ENCODE peak calls at places on chromosomes 12 and 14, in eight cellular contexts. One of them, this sample, is unnamed.

GRCh38 chr14:50363734-50364113 is 33.0 kb downstream of the CDKL1 start:
- DNase-seq in iPS DF 6.9: no peak
- DNase-seq in MM.1S: peak; percentile 67
- DNase-seq in heart right ventricle: no peak
- DNase-seq in tibial nerve: no peak
- DNase-seq in GM23338: no peak
- DNase-seq in small intestine: peak; percentile 56
- DNase-seq in BE2C: no peak
- DNase-seq in this sample: no peak

GRCh38 chr14:75141967-75142366 is 15.1 kb upstream of the NEK9 start:
- DNase-seq in heart right ventricle: no peak
- DNase-seq in tibial nerve: no peak
- DNase-seq in BE2C: peak; percentile 24
- DNase-seq in MM.1S: no peak
- DNase-seq in GM23338: peak; percentile 44
- DNase-seq in iPS DF 6.9: no peak
- DNase-seq in small intestine: no peak
- DNase-seq in this sample: peak; percentile 57

GRCh38 chr14:59107819-59108218 is 80.6 kb upstream of the DAAM1 start:
- DNase-seq in heart right ventricle: no peak
- DNase-seq in BE2C: no peak
- DNase-seq in small intestine: peak; percentile 80
- DNase-seq in MM.1S: peak; percentile 50
- DNase-seq in iPS DF 6.9: no peak
- DNase-seq in GM23338: no peak
- DNase-seq in tibial nerve: no peak
- DNase-seq in this sample: no peak

GRCh38 chr14:46661728-46662127 is 10.1 kb upstream of the RPL10L start:
- DNase-seq in small intestine: no peak
- DNase-seq in BE2C: peak; percentile 32
- DNase-seq in tibial nerve: no peak
- DNase-seq in heart right ventricle: no peak
- DNase-seq in MM.1S: no peak
- DNase-seq in GM23338: peak; percentile 69
- DNase-seq in iPS DF 6.9: peak; percentile 16
- DNase-seq in this sample: peak; percentile 9

GRCh38 chr12:15152864-15153263 is 68.4 kb downstream of the RERG start:
- DNase-seq in tibial nerve: no peak
- DNase-seq in MM.1S: no peak
- DNase-seq in heart right ventricle: no peak
- DNase-seq in GM23338: no peak
- DNase-seq in BE2C: no peak
- DNase-seq in iPS DF 6.9: no peak
- DNase-seq in small intestine: no peak
- DNase-seq in this sample: no peak

GRCh38 chr12:9711664-9712063 is 21.2 kb downstream of the CLECL1 start:
- DNase-seq in tibial nerve: no peak
- DNase-seq in GM23338: peak; percentile 44
- DNase-seq in BE2C: no peak
- DNase-seq in heart right ventricle: no peak
- DNase-seq in iPS DF 6.9: no peak
- DNase-seq in small intestine: no peak
- DNase-seq in MM.1S: no peak
- DNase-seq in this sample: no peak

GRCh38 chr14:62657376-62657775 is 387.9 kb downstream of the KCNH5 start:
- DNase-seq in heart right ventricle: no peak
- DNase-seq in BE2C: no peak
- DNase-seq in tibial nerve: no peak
- DNase-seq in MM.1S: no peak
- DNase-seq in GM23338: peak; percentile 59
- DNase-seq in iPS DF 6.9: no peak
- DNase-seq in small intestine: no peak
- DNase-seq in this sample: no peak

GRCh38 chr14:30521899-30522736 is 36.8 kb upstream of the G2E3 start:
- DNase-seq in heart right ventricle: no peak
- DNase-seq in iPS DF 6.9: no peak
- DNase-seq in GM23338: peak; percentile 76
- DNase-seq in BE2C: no peak
- DNase-seq in tibial nerve: no peak
- DNase-seq in MM.1S: peak; percentile 61
- DNase-seq in small intestine: peak; percentile 45
- DNase-seq in this sample: peak; percentile 9

GRCh38 chr12:113306382-113306781 is 28.5 kb downstream of the SLC8B1 start:
- DNase-seq in BE2C: no peak
- DNase-seq in heart right ventricle: no peak
- DNase-seq in GM23338: no peak
- DNase-seq in small intestine: no peak
- DNase-seq in MM.1S: no peak
- DNase-seq in iPS DF 6.9: no peak
- DNase-seq in tibial nerve: no peak
- DNase-seq in this sample: peak; percentile 56

GRCh38 chr12:108573310-108573709 is 10.9 kb downstream of the ISCU start:
- DNase-seq in iPS DF 6.9: no peak
- DNase-seq in GM23338: no peak
- DNase-seq in heart right ventricle: no peak
- DNase-seq in MM.1S: peak; percentile 69
- DNase-seq in BE2C: no peak
- DNase-seq in small intestine: no peak
- DNase-seq in tibial nerve: no peak
- DNase-seq in this sample: no peak

GRCh38 chr12:124188561-124189405 is 106.1 kb upstream of the RFLNA start:
- DNase-seq in iPS DF 6.9: no peak
- DNase-seq in BE2C: no peak
- DNase-seq in heart right ventricle: no peak
- DNase-seq in tibial nerve: no peak
- DNase-seq in small intestine: peak; percentile 37
- DNase-seq in GM23338: no peak
- DNase-seq in MM.1S: no peak
- DNase-seq in this sample: no peak

GRCh38 chr12:31756977-31757420 is 28.2 kb upstream of the AMN1 start:
- DNase-seq in GM23338: no peak
- DNase-seq in heart right ventricle: no peak
- DNase-seq in MM.1S: no peak
- DNase-seq in BE2C: no peak
- DNase-seq in small intestine: peak; percentile 88
- DNase-seq in iPS DF 6.9: no peak
- DNase-seq in tibial nerve: no peak
- DNase-seq in this sample: no peak

GRCh38 chr12:29253916-29254625 is 105.0 kb downstream of the FAR2 start:
- DNase-seq in heart right ventricle: no peak
- DNase-seq in tibial nerve: no peak
- DNase-seq in BE2C: peak; percentile 33
- DNase-seq in MM.1S: no peak
- DNase-seq in iPS DF 6.9: no peak
- DNase-seq in GM23338: no peak
- DNase-seq in small intestine: no peak
- DNase-seq in this sample: no peak

GRCh38 chr12:77204055-77204454 is 138.7 kb upstream of the E2F7 start:
- DNase-seq in BE2C: no peak
- DNase-seq in GM23338: peak; percentile 62
- DNase-seq in iPS DF 6.9: peak; percentile 31
- DNase-seq in heart right ventricle: no peak
- DNase-seq in small intestine: no peak
- DNase-seq in MM.1S: no peak
- DNase-seq in tibial nerve: no peak
- DNase-seq in this sample: peak; percentile 7

GRCh38 chr12:93229494-93230310 is 148.0 kb upstream of the NUDT4 start:
- DNase-seq in small intestine: no peak
- DNase-seq in GM23338: no peak
- DNase-seq in iPS DF 6.9: no peak
- DNase-seq in heart right ventricle: no peak
- DNase-seq in tibial nerve: no peak
- DNase-seq in BE2C: peak; percentile 55
- DNase-seq in MM.1S: no peak
- DNase-seq in this sample: no peak

GRCh38 chr12:102960766-102961487 is 3.5 kb downstream of the ASCL1 start:
- DNase-seq in small intestine: no peak
- DNase-seq in tibial nerve: no peak
- DNase-seq in iPS DF 6.9: no peak
- DNase-seq in MM.1S: no peak
- DNase-seq in heart right ventricle: no peak
- DNase-seq in BE2C: peak; percentile 50
- DNase-seq in GM23338: no peak
- DNase-seq in this sample: peak; percentile 42

GRCh38 chr14:102029956-102030355 is 56.9 kb downstream of the HSP90AA1 start:
- DNase-seq in iPS DF 6.9: no peak
- DNase-seq in heart right ventricle: no peak
- DNase-seq in small intestine: no peak
- DNase-seq in MM.1S: no peak
- DNase-seq in BE2C: no peak
- DNase-seq in GM23338: no peak
- DNase-seq in tibial nerve: no peak
- DNase-seq in this sample: no peak

GRCh38 chr12:71282020-71282419 is 124.2 kb upstream of the TSPAN8 start:
- DNase-seq in GM23338: peak; percentile 8
- DNase-seq in MM.1S: no peak
- DNase-seq in tibial nerve: no peak
- DNase-seq in iPS DF 6.9: no peak
- DNase-seq in small intestine: no peak
- DNase-seq in BE2C: no peak
- DNase-seq in heart right ventricle: no peak
- DNase-seq in this sample: no peak

GRCh38 chr12:126907900-126908764 is 1358.8 kb upstream of the TMEM132C start:
- DNase-seq in BE2C: no peak
- DNase-seq in GM23338: no peak
- DNase-seq in MM.1S: no peak
- DNase-seq in heart right ventricle: no peak
- DNase-seq in iPS DF 6.9: no peak
- DNase-seq in tibial nerve: no peak
- DNase-seq in small intestine: no peak
- DNase-seq in this sample: no peak

GRCh38 chr14:95364481-95365209 is 44.9 kb upstream of the CLMN start:
- DNase-seq in MM.1S: no peak
- DNase-seq in tibial nerve: no peak
- DNase-seq in iPS DF 6.9: no peak
- DNase-seq in GM23338: no peak
- DNase-seq in small intestine: no peak
- DNase-seq in BE2C: no peak
- DNase-seq in heart right ventricle: no peak
- DNase-seq in this sample: no peak

GRCh38 chr12:104478396-104479140 is 21.8 kb downstream of the CHST11 start:
- DNase-seq in BE2C: no peak
- DNase-seq in MM.1S: peak; percentile 86
- DNase-seq in tibial nerve: no peak
- DNase-seq in small intestine: peak; percentile 63
- DNase-seq in GM23338: no peak
- DNase-seq in iPS DF 6.9: no peak
- DNase-seq in heart right ventricle: no peak
- DNase-seq in this sample: no peak

DNA sequence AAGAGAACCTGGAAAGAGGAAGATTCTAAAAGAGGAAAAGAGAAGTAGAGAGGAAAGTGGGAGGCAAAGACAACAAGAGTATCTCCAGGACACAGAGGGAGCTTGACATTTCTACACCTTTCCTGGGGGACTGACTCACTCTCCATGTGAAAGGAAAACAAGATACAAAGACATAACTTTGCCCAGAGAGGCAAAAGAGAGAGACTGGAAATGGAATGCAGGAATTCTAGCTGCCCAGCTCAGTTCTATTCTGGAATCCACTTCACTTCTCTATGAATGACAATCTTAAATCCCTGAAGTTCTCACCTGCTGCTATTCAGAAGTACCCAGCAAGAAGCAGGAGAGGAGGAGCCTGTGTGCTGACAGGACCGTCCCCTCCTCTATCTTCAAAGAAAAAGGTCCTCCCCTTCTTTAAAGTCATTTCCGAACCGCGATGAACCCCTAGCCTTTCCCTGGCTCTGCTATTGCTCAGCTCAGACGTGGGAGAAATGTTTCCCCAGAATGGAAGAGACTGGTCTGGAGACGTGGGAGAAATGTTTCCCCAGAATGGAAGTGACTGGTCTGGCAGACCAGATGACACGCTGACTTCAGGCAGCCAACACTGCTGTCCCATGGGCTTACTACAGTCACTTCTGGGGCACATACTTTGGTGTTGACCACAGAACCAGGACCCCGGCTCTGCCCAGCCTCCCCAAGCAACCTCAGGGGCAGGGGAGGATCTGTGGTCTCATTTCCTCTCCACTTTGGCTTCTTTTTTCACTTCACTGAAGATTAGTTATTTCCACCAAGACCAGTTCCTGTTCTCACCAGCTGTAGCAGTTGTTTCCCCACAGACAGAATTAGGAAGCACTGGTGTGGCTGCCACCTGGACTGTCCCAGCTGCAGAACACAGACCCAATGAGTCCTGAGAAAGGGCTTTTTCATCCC is 8.3 kb downstream of the FMNL3 start:
- DNase-seq in MM.1S: peak; percentile 61
- DNase-seq in heart right ventricle: peak; percentile 33
- DNase-seq in iPS DF 6.9: peak; percentile 71
- DNase-seq in tibial nerve: no peak
- DNase-seq in GM23338: peak; percentile 96
- DNase-seq in small intestine: peak; percentile 23
- DNase-seq in BE2C: no peak
- DNase-seq in this sample: peak; percentile 65
- H3K4me3 ChIP-seq in MM.1S: peak overlapping the region; percentile 51
- H3K4me3 ChIP-seq in heart right ventricle: peak overlapping the region; percentile 5
- H3K4me3 ChIP-seq in iPS DF 6.9: no peak overlapping the region
- H3K4me3 ChIP-seq in tibial nerve: no peak overlapping the region
- H3K4me3 ChIP-seq in GM23338: peak overlapping the region; percentile 34
- H3K4me3 ChIP-seq in small intestine: no peak overlapping the region
- H3K4me3 ChIP-seq in BE2C: no peak overlapping the region
- H3K4me3 ChIP-seq in this sample: peak overlapping the region; percentile 6

DNA sequence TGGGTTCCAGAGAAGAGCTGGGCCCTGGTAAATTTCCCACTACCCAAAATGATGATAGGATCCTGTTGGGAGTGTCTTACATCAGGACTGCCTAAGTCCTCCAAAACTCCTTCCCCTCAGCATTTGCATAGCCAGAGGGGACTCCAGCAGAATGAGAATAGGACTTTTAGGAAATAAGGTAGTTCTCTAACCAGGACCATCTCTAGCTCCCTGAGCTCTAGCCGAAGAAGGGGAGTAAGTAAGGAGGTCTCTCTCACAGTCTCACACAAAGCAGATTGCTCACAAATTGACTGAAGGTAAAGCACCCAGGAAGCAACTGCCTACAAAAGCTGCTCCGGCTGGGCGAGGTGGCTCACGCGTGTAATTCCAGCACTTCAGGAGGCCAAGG is 8.3 kb downstream of the PPP1R3E start:
- DNase-seq in MM.1S: no peak
- DNase-seq in tibial nerve: no peak
- DNase-seq in heart right ventricle: no peak
- DNase-seq in small intestine: no peak
- DNase-seq in iPS DF 6.9: no peak
- DNase-seq in BE2C: no peak
- DNase-seq in GM23338: peak; percentile 83
- DNase-seq in this sample: peak; percentile 59
- H3K27me3 ChIP-seq in MM.1S: no peaks in the 10 kb centered on the region
- H3K27me3 ChIP-seq in tibial nerve: no peaks in the 10 kb centered on the region
- H3K27me3 ChIP-seq in heart right ventricle: no peaks in the 10 kb centered on the region
- H3K27me3 ChIP-seq in small intestine: no peaks in the 10 kb centered on the region
- H3K27me3 ChIP-seq in iPS DF 6.9: peaks cover 51% of the 10 kb centered on the region
- H3K27me3 ChIP-seq in BE2C: peaks cover 12% of the 10 kb centered on the region
- H3K27me3 ChIP-seq in GM23338: peaks cover 99% of the 10 kb centered on the region
- H3K27me3 ChIP-seq in this sample: peaks cover 83% of the 10 kb centered on the region

GRCh38 chr14:32012062-32012461 is 65.0 kb upstream of the ARHGAP5 start:
- DNase-seq in heart right ventricle: no peak
- DNase-seq in MM.1S: no peak
- DNase-seq in small intestine: no peak
- DNase-seq in iPS DF 6.9: no peak
- DNase-seq in tibial nerve: no peak
- DNase-seq in GM23338: no peak
- DNase-seq in BE2C: no peak
- DNase-seq in this sample: no peak
- H3K36me3 ChIP-seq in heart right ventricle: no peaks in the 10 kb centered on the region
- H3K36me3 ChIP-seq in MM.1S: no peaks in the 10 kb centered on the region
- H3K36me3 ChIP-seq in small intestine: no peaks in the 10 kb centered on the region
- H3K36me3 ChIP-seq in iPS DF 6.9: no peaks in the 10 kb centered on the region
- H3K36me3 ChIP-seq in tibial nerve: no peaks in the 10 kb centered on the region
- H3K36me3 ChIP-seq in GM23338: no peaks in the 10 kb centered on the region
- H3K36me3 ChIP-seq in BE2C: no peaks in the 10 kb centered on the region
- H3K36me3 ChIP-seq in this sample: no peaks in the 10 kb centered on the region

GRCh38 chr12:118358008-118358359 is 14.7 kb downstream of the TAOK3 start:
- DNase-seq in GM23338: no peak
- DNase-seq in heart right ventricle: no peak
- DNase-seq in BE2C: no peak
- DNase-seq in iPS DF 6.9: no peak
- DNase-seq in MM.1S: no peak
- DNase-seq in small intestine: no peak
- DNase-seq in tibial nerve: no peak
- DNase-seq in this sample: no peak
- H3K4me3 ChIP-seq in GM23338: no peak overlapping the region
- H3K4me3 ChIP-seq in heart right ventricle: no peak overlapping the region
- H3K4me3 ChIP-seq in BE2C: no peak overlapping the region
- H3K4me3 ChIP-seq in iPS DF 6.9: no peak overlapping the region
- H3K4me3 ChIP-seq in MM.1S: no peak overlapping the region
- H3K4me3 ChIP-seq in small intestine: no peak overlapping the region
- H3K4me3 ChIP-seq in tibial nerve: no peak overlapping the region
- H3K4me3 ChIP-seq in this sample: no peak overlapping the region